ENCODE peak calls at places on chromosomes 2 and 18, in ten cellular contexts. F is amniotic stem cell; L is GM20000; T is keratinocyte; O is EH; N is central memory CD4-positive, alpha-beta T cell; A is myocyte; C is CD8-positive, alpha-beta memory T cell; W is AG10803; M is CD8-positive, alpha-beta T cell. B is an unnamed sample.
A peak's percentile ranks its signal among the peaks of the same experiment; 100 is the strongest.

GRCh38 chr18:55405655-55406373 is 182.2 kb downstream of the TCF4 start:
- DNase-seq in L (no peak), F (peak; percentile 79), N (no peak), A (peak; percentile 96), M (no peak), C (no peak), W (peak; percentile 86), T (no peak), O (peak; percentile 97), B (no peak)

GRCh38 chr2:33110461-33110860 is 163.7 kb downstream of the LTBP1 start:
- DNase-seq in W (no peak), O (peak; percentile 62), C (no peak), N (no peak), F (no peak), A (no peak), L (no peak), M (no peak), T (no peak), B (no peak)

GRCh38 chr18:54159916-54160315 is 64.6 kb downstream of the MBD2 start:
- DNase-seq in C (no peak), W (no peak), M (no peak), L (no peak), T (no peak), N (no peak), F (no peak), A (no peak), O (no peak), B (no peak)

GRCh38 chr2:88265352-88265960 is 95.3 kb downstream of the THNSL2 start:
- DNase-seq in C (no peak), A (peak; percentile 61), N (no peak), T (no peak), O (peak; percentile 38), L (peak; percentile 52), F (no peak), W (peak; percentile 36), M (no peak), B (no peak)

GRCh38 chr2:149645391-149645790 is 57.8 kb upstream of the MMADHC start:
- DNase-seq in M (no peak), O (peak; percentile 74), L (no peak), N (no peak), F (peak; percentile 3), W (peak; percentile 39), C (no peak), A (peak; percentile 33), T (no peak), B (no peak)

GRCh38 chr2:25309402-25309801 is 32.3 kb downstream of the DNMT3A start:
- DNase-seq in T (no peak), N (peak; percentile 51), O (peak; percentile 58), F (no peak), A (peak; percentile 51), W (peak; percentile 44), L (peak; percentile 75), C (peak; percentile 40), M (peak; percentile 77), B (peak; percentile 77)

GRCh38 chr2:127611076-127611925 is 34.7 kb upstream of the GPR17 start:
- DNase-seq in W (no peak), N (no peak), L (no peak), F (no peak), A (no peak), O (no peak), M (no peak), T (no peak), C (no peak), B (no peak)

GRCh38 chr2:16126969-16127940 is 186.9 kb downstream of the MYCN start:
- DNase-seq in A (no peak), C (no peak), W (no peak), F (no peak), O (no peak), L (no peak), T (no peak), N (no peak), M (no peak), B (no peak)

GRCh38 chr2:104745856-104746255 is 108.1 kb upstream of the POU3F3 start:
- DNase-seq in M (no peak), O (no peak), F (no peak), T (no peak), W (no peak), L (no peak), C (no peak), A (no peak), N (no peak), B (no peak)

GRCh38 chr18:50709215-50709614 is 110.6 kb downstream of the MRO start:
- DNase-seq in M (no peak), F (no peak), T (no peak), N (no peak), L (no peak), A (no peak), C (no peak), O (no peak), W (no peak), B (no peak)

GRCh38 chr2:232668805-232669444 is 28.2 kb upstream of the GIGYF2 start:
- DNase-seq in F (no peak), C (no peak), T (no peak), A (peak; percentile 53), M (no peak), W (peak; percentile 39), O (peak; percentile 38), L (no peak), N (no peak), B (peak; percentile 41)

GRCh38 chr18:25181993-25182392 is 170.0 kb downstream of the ZNF521 start:
- DNase-seq in T (no peak), L (no peak), A (no peak), W (no peak), C (no peak), N (no peak), O (no peak), F (no peak), M (no peak), B (no peak)

GRCh38 chr2:47083485-47083884 is 71.6 kb downstream of the STPG4 start:
- DNase-seq in M (no peak), O (no peak), L (no peak), C (no peak), N (no peak), F (no peak), W (no peak), T (no peak), A (no peak), B (no peak)

GRCh38 chr2:10056439-10056838 is 13.1 kb downstream of the KLF11 start:
- DNase-seq in L (no peak), M (no peak), W (peak; percentile 12), O (peak; percentile 35), T (no peak), N (no peak), A (no peak), C (no peak), F (no peak), B (no peak)

GRCh38 chr2:55519908-55520885 is 679 bp downstream of the CFAP36 start:
- DNase-seq in N (peak; percentile 3), O (peak; percentile 28), L (peak; percentile 8), C (peak; percentile 34), A (no peak), W (peak; percentile 13), M (peak; percentile 36), T (no peak), F (peak; percentile 21), B (no peak)

GRCh38 chr18:49723648-49724180 is 89.6 kb downstream of the ACAA2 start:
- DNase-seq in F (no peak), W (no peak), A (no peak), N (no peak), C (no peak), L (peak; percentile 16), O (peak; percentile 63), M (no peak), T (no peak), B (peak; percentile 9)

GRCh38 chr2:210459925-210460862 is 16.4 kb downstream of the LANCL1 start:
- DNase-seq in M (no peak), O (no peak), W (no peak), T (no peak), C (no peak), L (no peak), A (peak; percentile 51), F (no peak), N (no peak), B (no peak)

GRCh38 chr2:241540391-241540765 is 18.2 kb upstream of the BOK start:
- DNase-seq in M (no peak), C (no peak), A (peak; percentile 67), N (no peak), T (no peak), O (no peak), F (no peak), L (peak; percentile 33), W (no peak), B (no peak)

GRCh38 chr2:86068098-86069047 is 37.3 kb downstream of the POLR1A start:
- DNase-seq in N (peak; percentile 29), M (peak; percentile 52), A (peak; percentile 95), T (no peak), C (peak; percentile 35), F (no peak), W (peak; percentile 30), L (peak; percentile 58), O (peak; percentile 65), B (no peak)

GRCh38 chr2:35463805-35464596 is 891.6 kb upstream of the CRIM1 start:
- DNase-seq in T (no peak), A (no peak), M (no peak), O (no peak), L (no peak), W (no peak), N (no peak), F (no peak), C (no peak), B (no peak)

B was measured in endothelial cell.